ENCODE peak calls at places on chromosomes 5 and 9, in nine cellular contexts. P is IMR-90; Y is naive thymus-derived CD4-positive, alpha-beta T cell; X is ovary; U is SJSA1; S is NCI-H187 treated with DMSO at 0.1 percent for 48 hours; K is mesenteric fat pad; W is EL; Z is fibroblast of pulmonary artery. Q is an unnamed sample.

GRCh38 chr5:95761771-95762680 is 30.9 kb downstream of the RHOBTB3 start:
- DNase-seq in W (peak), Y (no peak), X (no peak), P (peak), K (no peak), S (no peak), Z (peak), U (peak), Q (peak)

GRCh38 chr9:21029661-21030060 is 1.8 kb downstream of the HACD4 start:
- DNase-seq in P (no peak), Y (no peak), Z (no peak), X (no peak), S (no peak), K (no peak), U (no peak), W (no peak), Q (no peak)

GRCh38 chr9:4258321-4259093 is 41.4 kb downstream of the GLIS3 start:
- DNase-seq in W (peak), S (no peak), U (peak), P (peak), Y (no peak), Z (peak), K (no peak), X (no peak), Q (peak)

GRCh38 chr9:134965421-134965820 is 47.7 kb upstream of the FCN1 start:
- DNase-seq in Z (no peak), Y (no peak), S (no peak), X (no peak), W (no peak), K (peak), P (no peak), U (no peak), Q (no peak)

GRCh38 chr5:64532657-64533056 is 26.8 kb downstream of the RGS7BP start:
- DNase-seq in U (no peak), P (no peak), Y (no peak), K (no peak), S (no peak), X (no peak), Z (no peak), W (no peak), Q (no peak)

GRCh38 chr9:8696536-8696935 is 897.0 kb upstream of the DMAC1 start:
- DNase-seq in W (no peak), X (no peak), U (no peak), P (no peak), Y (no peak), S (no peak), Z (no peak), K (no peak), Q (no peak)

GRCh38 chr5:171513591-171513990 is 94.1 kb downstream of the FGF18 start:
- DNase-seq in Z (no peak), P (peak), Y (no peak), U (no peak), X (no peak), W (no peak), S (no peak), K (no peak), Q (peak)

GRCh38 chr9:6931913-6932312 is 174.1 kb downstream of the KDM4C start:
- DNase-seq in W (peak), U (no peak), X (no peak), S (no peak), Z (peak), K (no peak), Y (no peak), P (peak), Q (peak)

GRCh38 chr9:13863112-13863511 is 450.8 kb downstream of the NFIB start:
- DNase-seq in W (no peak), K (no peak), Z (peak), U (no peak), P (peak), S (no peak), Y (no peak), X (peak), Q (peak)

Q was measured in LHCN-M2.